ENCODE peak calls at places on chromosomes 3 and 15, in six cellular contexts. Y is uterus, F is psoas muscle, V is fibroblast of lung, B is osteoblast, A is DND-41. M is an unnamed sample. For H3K36me3 and H3K4me1, the result is how much of the 10 kb centered on the place peaks cover.

GRCh38 chr15:101288905-101289513 is 6.0 kb downstream of the SNRPA1 start:
- DNase-seq in Y (no peak), F (no peak), V (peak), B (peak), A (no peak), M (no peak)

GRCh38 chr3:44476181-44476599 is 1.3 kb downstream of the ZNF445 start:
- DNase-seq in Y (no peak), F (no peak), V (peak), B (no peak), A (peak), M (no peak)

GRCh38 chr3:28348286-28348636 is 260 bp upstream of the ZCWPW2 start:
- DNase-seq in Y (no peak), F (no peak), V (no peak), B (no peak), A (no peak), M (peak)

GRCh38 chr15:34014556-34014955 is 24.4 kb downstream of the AVEN start:
- DNase-seq in Y (no peak), F (no peak), V (peak), B (peak), A (no peak), M (no peak)

GRCh38 chr3:48695113-48695753 is 9.5 kb upstream of the NCKIPSD start:
- DNase-seq in Y (peak), F (peak), V (peak), B (peak), A (no peak), M (peak)

GRCh38 chr15:77474310-77474986 is 53.8 kb downstream of the HMG20A start:
- DNase-seq in Y (no peak), F (no peak), V (no peak), B (no peak), A (no peak), M (no peak)

GRCh38 chr3:62249855-62250543 is 123.4 kb downstream of the FEZF2 start:
- DNase-seq in Y (no peak), F (no peak), V (no peak), B (no peak), A (no peak), M (no peak)

GRCh38 chr3:48564022-48564421 is 441 bp upstream of the UCN2 start:
- DNase-seq in Y (no peak), F (peak), V (peak), B (peak), A (no peak), M (peak)

GRCh38 chr3:129536806-129537205 is 6.2 kb upstream of the H1-8 start:
- DNase-seq in Y (no peak), F (no peak), V (no peak), B (no peak), A (no peak), M (no peak)

GRCh38 chr3:186105543-186105942 is 3.3 kb downstream of the ETV5 start:
- DNase-seq in Y (no peak), F (no peak), V (no peak), B (peak), A (no peak), M (no peak)

GRCh38 chr15:65408370-65409283 is 14.1 kb downstream of the IGDCC4 start:
- DNase-seq in Y (no peak), F (peak), V (no peak), B (no peak), A (no peak), M (peak)

GRCh38 chr3:173467501-173467900 is 70.0 kb downstream of the NLGN1 start:
- DNase-seq in Y (no peak), F (no peak), V (peak), B (no peak), A (no peak), M (no peak)

GRCh38 chr3:31890007-31890406 is 91.1 kb downstream of the OSBPL10 start:
- DNase-seq in Y (no peak), F (no peak), V (no peak), B (no peak), A (no peak), M (no peak)

GRCh38 chr15:76986743-76987142 is 8.2 kb upstream of the PSTPIP1 start:
- DNase-seq in Y (no peak), F (no peak), V (no peak), B (no peak), A (no peak), M (peak)

GRCh38 chr3:126347543-126348161 is 9.6 kb downstream of the KLF15 start:
- DNase-seq in Y (no peak), F (peak), V (no peak), B (peak), A (no peak), M (peak)

GRCh38 chr15:40942337-40942854 is 10.9 kb upstream of the CHAC1 start:
- DNase-seq in Y (no peak), F (no peak), V (no peak), B (peak), A (no peak), M (no peak)

GRCh38 chr3:115363071-115363470 is 216.0 kb upstream of the ZBTB20 start:
- DNase-seq in Y (no peak), F (no peak), V (peak), B (no peak), A (no peak), M (no peak)

GRCh38 chr3:194959217-194959616 is 273.5 kb downstream of the FAM43A start:
- DNase-seq in Y (no peak), F (no peak), V (no peak), B (no peak), A (no peak), M (no peak)

GRCh38 chr15:65066001-65066634 is 1.7 kb downstream of the RASL12 start:
- DNase-seq in Y (no peak), F (no peak), V (no peak), B (no peak), A (no peak), M (no peak)

GRCh38 chr15:37756407-37756806 is 178.0 kb upstream of the TMCO5A start:
- DNase-seq in Y (no peak), F (no peak), V (no peak), B (no peak), A (no peak), M (no peak)

GRCh38 chr3:126394179-126394976 is at the start of gene CFAP100:
- DNase-seq in Y (no peak), F (peak), V (peak), B (peak), A (no peak), M (peak)

GRCh38 chr3:8501388-8502131 is at the start of gene LMCD1:
- DNase-seq in Y (peak), F (peak), V (peak), B (peak), A (no peak), M (peak)

GRCh38 chr15:51253385-51253784 is 85.0 kb downstream of the CYP19A1 start:
- DNase-seq in Y (no peak), F (no peak), V (no peak), B (no peak), A (no peak), M (no peak)

GRCh38 chr3:141557961-141558706 is 71.3 kb downstream of the RASA2 start:
- DNase-seq in Y (no peak), F (no peak), V (no peak), B (no peak), A (no peak), M (no peak)

GRCh38 chr3:51434746-51435323 is 43.8 kb downstream of the RBM15B start:
- DNase-seq in Y (peak), F (no peak), V (peak), B (no peak), A (peak), M (no peak)

GRCh38 chr15:50224606-50225005 is 40.9 kb downstream of the HDC start:
- DNase-seq in Y (no peak), F (no peak), V (peak), B (no peak), A (no peak), M (no peak)

GRCh38 chr3:172034786-172035685 is 4.3 kb upstream of the FNDC3B start:
- DNase-seq in Y (no peak), F (no peak), V (no peak), B (no peak), A (no peak), M (no peak)

GRCh38 chr3:197750396-197750831 is 731 bp downstream of the FYTTD1 start:
- DNase-seq in Y (peak), F (peak), V (peak), B (peak), A (peak), M (peak)

GRCh38 chr15:96593735-96594134 is 263.2 kb downstream of the NR2F2 start:
- DNase-seq in Y (no peak), F (no peak), V (no peak), B (no peak), A (no peak), M (no peak)

DNA sequence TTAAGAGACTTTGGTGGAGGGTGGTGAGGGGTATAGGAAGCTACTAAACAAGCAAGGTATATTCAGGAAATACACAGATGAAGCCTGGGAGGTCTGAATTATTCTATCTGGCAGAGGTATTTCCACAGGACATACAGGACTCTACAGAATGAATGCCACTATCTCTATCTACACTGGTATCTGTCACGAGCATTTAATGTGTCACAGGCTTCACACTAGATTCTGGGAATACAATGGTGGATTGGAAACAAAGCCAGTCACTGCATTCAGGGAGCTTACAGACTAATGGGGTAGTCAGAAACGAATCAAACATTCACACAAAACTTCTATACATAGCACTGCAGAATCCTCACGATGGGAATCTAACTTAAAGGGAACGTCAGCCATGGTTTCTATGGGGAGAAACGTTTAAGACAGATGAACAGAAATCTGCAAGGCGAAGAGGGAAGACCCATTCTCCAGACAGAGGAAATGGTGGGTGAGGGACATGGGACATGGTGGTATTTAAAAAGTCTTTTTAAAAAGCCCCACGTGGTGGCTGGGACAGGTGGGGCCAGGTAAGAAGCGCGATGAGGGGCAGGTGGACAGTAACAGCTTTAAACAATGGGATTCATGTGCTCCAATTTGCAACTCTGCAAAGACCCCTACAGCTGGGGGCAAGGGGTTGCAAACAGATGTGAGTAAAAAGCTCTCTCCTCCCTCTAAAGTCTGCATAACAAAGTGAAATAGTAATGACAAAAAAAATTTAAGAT is 16.5 kb downstream of the LRIG1 start:
- DNase-seq in Y (no peak), F (no peak), V (no peak), B (no peak), A (no peak), M (no peak)
- H3K4me3 ChIP-seq in Y (no peak), F (peak), V (no peak), B (no peak), A (no peak), M (no peak)

DNA sequence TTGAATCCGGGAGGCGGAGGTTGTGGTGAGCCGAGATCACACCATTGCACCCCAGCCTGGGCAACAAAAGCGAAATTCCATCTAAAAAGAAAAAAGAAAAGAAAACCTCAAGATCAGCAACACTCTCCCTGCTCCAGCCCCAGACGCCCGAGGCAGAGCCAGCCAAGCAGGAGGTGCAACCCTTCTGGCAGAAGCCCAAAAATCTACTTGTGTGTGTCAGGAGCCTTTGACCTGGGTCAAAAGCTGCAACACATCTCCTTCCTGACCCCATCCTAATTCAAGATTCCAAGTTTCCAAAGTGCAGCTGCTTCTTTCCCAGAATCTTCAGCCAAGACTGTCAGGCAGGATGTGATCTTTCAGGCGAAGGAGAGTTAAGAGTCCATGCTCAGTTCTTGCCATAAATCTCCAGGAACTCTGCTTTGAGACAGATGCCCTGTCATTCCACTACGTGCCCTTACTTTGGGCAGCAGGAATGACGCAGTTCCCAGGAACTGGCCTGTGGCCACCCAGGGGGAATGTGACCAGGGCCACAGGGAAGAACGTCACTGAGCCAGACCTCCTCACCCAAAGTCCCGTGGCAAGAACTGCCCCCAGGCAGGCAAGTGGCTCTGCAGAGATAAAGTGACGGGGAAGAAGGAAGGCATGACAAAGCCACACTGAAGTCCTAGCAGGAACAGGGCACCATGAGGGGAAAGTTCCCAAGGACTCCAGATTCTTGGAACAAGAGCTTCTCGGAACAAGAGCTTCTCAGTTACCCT is 39.4 kb downstream of the SH3BP5 start:
- DNase-seq in Y (peak), F (peak), V (peak), B (no peak), A (no peak), M (peak)
- H3K36me3 ChIP-seq in Y (under half), F (under half), V (under half), B (under half), A (under half), M (under half)

DNA sequence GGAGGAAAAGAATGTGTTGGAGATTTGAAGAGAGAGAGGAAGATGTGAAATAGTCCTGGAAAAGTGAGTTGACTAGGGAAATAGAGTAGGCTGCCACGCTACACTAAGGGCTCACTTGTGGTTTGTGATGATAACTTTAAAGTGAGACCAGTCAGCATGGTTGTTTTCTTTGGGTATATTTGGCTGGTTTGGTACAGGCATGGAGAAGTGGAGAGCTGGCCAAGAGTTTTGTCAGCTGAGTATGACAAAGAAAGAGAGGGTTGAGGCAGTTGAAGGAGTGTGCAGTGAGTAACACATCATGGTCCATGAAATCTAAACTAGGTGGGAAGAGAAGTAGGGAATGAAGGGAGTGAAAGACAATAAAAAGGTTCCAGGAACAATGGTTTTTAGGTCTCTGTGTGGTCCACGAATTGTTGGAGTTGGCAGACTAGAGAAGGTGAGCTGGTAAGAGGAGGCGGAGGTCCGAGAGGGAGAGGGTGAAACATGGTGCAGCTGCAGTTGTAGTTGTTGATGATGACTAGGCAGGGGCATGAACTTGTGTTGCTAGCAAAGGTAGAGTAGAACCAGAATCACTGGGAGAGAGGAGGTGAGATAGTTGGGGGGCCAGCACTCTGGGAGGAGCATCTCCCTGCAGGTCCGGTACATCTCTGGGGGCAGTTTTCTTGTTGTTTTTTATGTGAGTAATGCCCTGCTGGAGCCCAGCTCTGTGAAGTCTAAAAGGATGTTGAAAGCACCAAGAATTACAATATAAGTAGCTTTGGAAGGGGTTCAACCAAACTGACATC is 21.0 kb downstream of the ZNF80 start:
- DNase-seq in Y (no peak), F (no peak), V (peak), B (no peak), A (no peak), M (no peak)
- H3K4me1 ChIP-seq in Y (under half), F (under half), V (under half), B (half or more), A (under half), M (under half)

GRCh38 chr3:49880581-49881328 is 11.0 kb upstream of the CAMKV start:
- DNase-seq in Y (no peak), F (no peak), V (no peak), B (no peak), A (no peak), M (no peak)
- H3K4me3 ChIP-seq in Y (no peak), F (no peak), V (no peak), B (no peak), A (no peak), M (no peak)

DNA sequence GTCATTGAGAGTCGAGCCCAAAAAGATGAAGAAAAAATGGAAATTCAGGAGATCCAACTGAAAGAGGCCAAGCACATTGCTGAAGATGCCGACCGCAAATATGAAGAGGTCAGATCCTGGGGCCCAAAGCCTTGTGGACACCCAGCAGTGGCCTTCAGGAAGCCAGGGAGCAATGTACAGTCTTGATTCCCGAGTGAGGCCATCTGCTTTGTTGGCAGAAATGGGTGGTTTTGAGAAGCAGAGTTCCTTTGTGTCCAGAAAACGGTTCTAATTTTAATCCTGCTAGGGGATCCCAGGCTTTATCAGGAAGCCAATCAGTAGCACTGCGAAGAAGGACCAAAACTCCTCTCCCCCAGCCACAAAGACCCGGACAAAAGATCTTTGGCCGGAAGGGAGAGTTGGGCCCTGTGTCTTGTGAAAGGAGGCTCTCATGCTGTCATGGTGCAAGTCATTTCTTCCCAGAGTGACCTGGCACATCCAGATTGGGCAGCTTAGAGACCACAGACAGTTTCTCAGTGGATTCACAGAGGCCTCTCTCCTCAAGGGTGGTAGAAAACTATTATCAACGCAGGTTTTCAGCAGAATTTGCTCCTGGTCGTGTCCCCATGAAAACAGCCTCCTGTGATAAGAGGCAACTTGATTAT is 17.1 kb downstream of the TPM1 start:
- DNase-seq in Y (no peak), F (no peak), V (peak), B (no peak), A (no peak), M (no peak)
- H3K36me3 ChIP-seq in Y (under half), F (under half), V (under half), B (half or more), A (under half), M (under half)

DNA sequence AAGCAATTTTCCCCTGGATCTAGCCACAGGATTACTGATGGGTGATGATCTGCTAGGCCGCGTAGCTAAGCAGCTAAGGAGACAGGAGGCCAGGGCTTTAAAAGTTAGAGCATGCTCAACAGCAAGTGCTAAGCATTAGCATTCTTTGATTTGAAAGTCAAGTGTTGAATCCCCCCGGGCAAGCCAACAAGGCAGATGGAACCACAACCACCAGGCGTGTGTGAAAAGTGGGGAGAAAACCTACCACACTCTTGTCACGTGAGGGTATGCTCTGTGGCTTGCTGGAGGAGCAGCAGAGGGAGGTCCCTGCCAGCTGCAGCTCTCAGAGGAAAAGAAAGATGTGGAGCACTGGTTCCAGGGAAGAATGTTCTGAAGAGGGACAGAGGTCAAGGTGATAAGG is 20.9 kb downstream of the SLC51A start:
- DNase-seq in Y (no peak), F (no peak), V (no peak), B (no peak), A (peak), M (no peak)
- H3K4me1 ChIP-seq in Y (under half), F (under half), V (under half), B (under half), A (under half), M (under half)

DNA sequence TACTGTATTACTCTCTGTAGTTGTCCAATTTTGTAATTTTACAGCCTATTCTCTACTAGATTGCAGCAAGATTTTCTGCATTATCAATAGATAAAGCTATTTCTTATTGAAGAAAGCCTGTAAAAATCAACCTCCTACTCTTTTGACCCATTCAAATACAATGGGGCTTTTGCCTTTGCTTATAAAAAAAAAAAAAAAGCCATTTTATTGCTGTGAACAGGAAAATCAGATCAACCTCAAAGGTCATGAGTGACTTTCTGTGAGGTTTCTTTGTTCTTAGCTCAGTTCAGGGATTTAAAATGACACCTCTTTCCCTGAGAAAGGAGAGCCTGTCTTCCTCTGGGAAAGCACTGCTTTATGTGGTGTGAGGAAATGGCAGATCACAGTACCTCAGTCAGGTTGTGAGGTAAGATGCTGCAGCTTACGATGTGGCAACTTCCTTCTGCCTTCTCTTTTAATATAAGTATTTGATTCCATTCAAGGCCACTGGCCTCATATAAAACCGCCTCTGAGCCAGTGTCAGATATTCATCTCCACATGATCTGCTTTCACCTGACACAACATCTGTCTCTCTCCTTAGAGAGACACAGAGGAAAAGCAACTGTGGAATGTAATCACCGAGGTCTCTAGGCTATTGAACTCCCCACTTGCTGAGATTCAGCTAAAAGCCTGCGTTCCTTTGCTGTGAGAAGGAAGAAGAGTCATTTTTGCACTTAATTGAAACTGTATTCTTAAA is 161.5 kb upstream of the MB21D2 start:
- DNase-seq in Y (no peak), F (no peak), V (no peak), B (no peak), A (no peak), M (no peak)
- H3K4me3 ChIP-seq in Y (no peak), F (no peak), V (no peak), B (no peak), A (no peak), M (no peak)

GRCh38 chr3:69031635-69032034 is 18.2 kb upstream of the EOGT start:
- DNase-seq in Y (no peak), F (no peak), V (no peak), B (no peak), A (no peak), M (no peak)
- H3K36me3 ChIP-seq in Y (under half), F (under half), V (under half), B (half or more), A (half or more), M (under half)

GRCh38 chr15:67124911-67125588 is 59.6 kb downstream of the SMAD3 start:
- DNase-seq in Y (no peak), F (no peak), V (no peak), B (peak), A (no peak), M (no peak)
- H3K4me1 ChIP-seq in Y (under half), F (half or more), V (half or more), B (half or more), A (under half), M (under half)